ENCODE peak calls at places on chromosome 15, in seven cellular contexts. X is neuronal stem cell, M is mesenchymal stem cell, W is H1, J is IMR-90, Z is H9, L is trophoblast cell. C is an unnamed sample.

GRCh38 chr15:40775740-40776536 is 6.2 kb downstream of the C15orf62 start:
- DNase-seq in W (no peak), Z (no peak), L (no peak), J (no peak), M (no peak), X (no peak), C (no peak)

GRCh38 chr15:55914446-55914845 is 79.0 kb downstream of the NEDD4 start:
- DNase-seq in L (no peak), X (no peak), M (peak), W (no peak), J (no peak), Z (no peak), C (no peak)

GRCh38 chr15:45790325-45790943 is 155.6 kb downstream of the SQOR start:
- DNase-seq in J (peak), Z (peak), W (no peak), M (peak), L (no peak), X (peak), C (peak)

GRCh38 chr15:91289324-91289723 is 189.3 kb downstream of the SV2B start:
- DNase-seq in J (no peak), M (no peak), Z (peak), L (no peak), W (no peak), X (no peak), C (peak)

GRCh38 chr15:74122403-74123130 is 7.8 kb upstream of the ISLR2 start:
- DNase-seq in J (no peak), X (no peak), Z (no peak), W (no peak), M (no peak), L (no peak), C (no peak)

GRCh38 chr15:48537277-48538113 is 108.0 kb downstream of the FBN1 start:
- DNase-seq in M (peak), L (no peak), J (peak), X (no peak), W (no peak), Z (no peak), C (no peak)

GRCh38 chr15:74265046-74265639 is 29.0 kb downstream of the CCDC33 start:
- DNase-seq in X (peak), M (peak), L (no peak), W (peak), J (peak), Z (peak), C (peak)

GRCh38 chr15:31442203-31443090 is 115.8 kb downstream of the KLF13 start:
- DNase-seq in W (no peak), J (peak), Z (no peak), X (no peak), L (peak), M (peak), C (peak)

GRCh38 chr15:65942436-65942835 is 73.1 kb downstream of the RAB11A start:
- DNase-seq in L (no peak), X (no peak), J (no peak), Z (no peak), M (no peak), W (no peak), C (no peak)

GRCh38 chr15:41994772-41995475 is 22.6 kb upstream of the EHD4 start:
- DNase-seq in M (no peak), J (no peak), X (no peak), L (no peak), Z (no peak), W (no peak), C (peak)

GRCh38 chr15:41997845-41998244 is 23.0 kb downstream of the PLA2G4E start:
- DNase-seq in L (no peak), J (no peak), X (no peak), Z (no peak), M (no peak), W (no peak), C (no peak)

GRCh38 chr15:41996921-41997592 is 23.8 kb downstream of the PLA2G4E start:
- DNase-seq in X (no peak), M (no peak), W (no peak), Z (no peak), L (no peak), J (no peak), C (no peak)

GRCh38 chr15:41995476-41995855 is 23.1 kb upstream of the EHD4 start:
- DNase-seq in Z (no peak), M (no peak), X (no peak), L (no peak), W (no peak), J (no peak), C (no peak)

GRCh38 chr15:41996376-41996775 is 24.0 kb upstream of the EHD4 start:
- DNase-seq in J (no peak), L (no peak), X (no peak), W (no peak), Z (no peak), M (no peak), C (no peak)
- H2BK5ac ChIP-seq in J (no peak), L (no peak), X (no peak), W (no peak), Z (no peak), M (no peak), C (no peak)

GRCh38 chr15:38520035-38520434 is 44.6 kb downstream of the RASGRP1 start:
- DNase-seq in L (no peak), X (no peak), Z (no peak), J (no peak), W (no peak), M (no peak), C (no peak)
- H3K4ac ChIP-seq in L (no peak), X (no peak), Z (no peak), J (no peak), W (no peak), M (no peak), C (no peak)

GRCh38 chr15:90227336-90227735 is 6.4 kb downstream of the CIB1 start:
- DNase-seq in M (no peak), Z (no peak), W (no peak), X (no peak), L (no peak), J (no peak), C (no peak)

GRCh38 chr15:90227816-90228772 is 5.6 kb downstream of the CIB1 start:
- DNase-seq in M (no peak), Z (no peak), W (no peak), L (no peak), X (no peak), J (no peak), C (no peak)

GRCh38 chr15:90230071-90230494 is 3.7 kb downstream of the CIB1 start:
- DNase-seq in Z (no peak), X (no peak), W (no peak), L (no peak), J (no peak), M (no peak), C (no peak)

GRCh38 chr15:90230610-90231009 is 3.1 kb downstream of the CIB1 start:
- DNase-seq in L (no peak), X (no peak), M (no peak), J (no peak), Z (no peak), W (no peak), C (no peak)

DNA sequence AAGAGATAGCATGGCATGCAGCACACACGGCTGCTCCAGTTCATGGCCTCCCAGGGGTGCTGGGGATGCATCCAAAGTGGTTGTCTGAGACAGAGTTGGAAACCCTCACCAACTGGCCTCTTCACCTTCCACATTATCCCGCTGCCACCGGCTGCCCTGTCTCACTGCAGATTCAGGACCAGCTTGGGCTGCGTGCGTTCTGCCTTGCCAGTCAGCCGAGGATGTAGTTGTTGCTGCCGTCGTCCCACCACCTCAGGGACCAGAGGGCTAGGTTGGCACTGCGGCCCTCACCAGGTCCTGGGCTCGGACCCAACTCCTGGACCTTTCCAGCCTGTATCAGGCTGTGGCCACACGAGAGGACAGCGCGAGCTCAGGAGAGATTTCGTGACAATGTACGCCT is 4.8 kb downstream of the CIB1 start:
- DNase-seq in X (no peak), L (no peak), Z (no peak), W (no peak), J (no peak), M (no peak), C (no peak)
- H2BK5ac ChIP-seq in X (no peak), L (no peak), Z (no peak), W (no peak), J (no peak), M (no peak), C (no peak)

DNA sequence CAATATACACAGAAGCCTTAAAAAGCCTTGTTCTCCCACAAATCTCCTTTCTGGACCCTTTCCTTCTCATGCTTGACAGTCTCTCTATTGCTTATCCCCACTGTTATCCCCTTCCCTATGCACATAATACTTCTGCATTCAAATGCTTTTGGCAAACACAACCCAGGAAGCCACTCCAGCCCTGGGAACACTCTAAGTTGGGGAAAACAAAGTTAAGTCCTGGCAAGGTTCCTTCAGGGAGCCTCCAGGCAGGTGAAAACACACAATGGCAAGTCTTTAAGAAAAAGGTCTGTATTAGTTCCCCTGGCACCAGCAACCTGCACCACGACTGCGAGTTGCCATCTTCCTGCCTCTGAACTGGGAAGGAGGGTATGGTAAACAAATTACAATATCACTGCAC is 19.7 kb upstream of the GANC start:
- DNase-seq in X (no peak), Z (no peak), J (no peak), W (no peak), M (no peak), L (no peak), C (no peak)
- H3K4ac ChIP-seq in X (no peak), Z (no peak), J (no peak), W (no peak), M (no peak), L (no peak), C (no peak)

GRCh38 chr15:85777291-85778106 is 17.2 kb downstream of the KLHL25 start:
- DNase-seq in L (no peak), J (no peak), X (no peak), Z (no peak), W (no peak), M (no peak), C (no peak)
- H2BK5ac ChIP-seq in L (no peak), J (no peak), X (no peak), Z (no peak), W (peak), M (no peak), C (no peak)

GRCh38 chr15:95422255-95422654 is 908.2 kb upstream of the NR2F2 start:
- DNase-seq in J (no peak), X (no peak), Z (no peak), L (no peak), M (no peak), W (no peak), C (no peak)
- H3K4ac ChIP-seq in J (no peak), X (no peak), Z (no peak), L (no peak), M (no peak), W (no peak), C (no peak)

GRCh38 chr15:87591521-87591920 is 665.0 kb downstream of the NTRK3 start:
- DNase-seq in Z (no peak), X (no peak), L (no peak), J (no peak), W (no peak), M (no peak), C (peak)

GRCh38 chr15:87591042-87591441 is 665.5 kb downstream of the NTRK3 start:
- DNase-seq in W (no peak), X (no peak), L (no peak), J (no peak), M (no peak), Z (no peak), C (no peak)

GRCh38 chr15:87589134-87589533 is 667.4 kb downstream of the NTRK3 start:
- DNase-seq in J (no peak), Z (no peak), M (no peak), W (no peak), L (no peak), X (no peak), C (no peak)
- H2BK5ac ChIP-seq in J (no peak), Z (no peak), M (no peak), W (no peak), L (no peak), X (no peak), C (no peak)

GRCh38 chr15:30059771-30060170 is 23.0 kb upstream of the GOLGA8J start:
- DNase-seq in Z (no peak), M (no peak), L (no peak), X (no peak), J (no peak), W (no peak), C (no peak)

DNA sequence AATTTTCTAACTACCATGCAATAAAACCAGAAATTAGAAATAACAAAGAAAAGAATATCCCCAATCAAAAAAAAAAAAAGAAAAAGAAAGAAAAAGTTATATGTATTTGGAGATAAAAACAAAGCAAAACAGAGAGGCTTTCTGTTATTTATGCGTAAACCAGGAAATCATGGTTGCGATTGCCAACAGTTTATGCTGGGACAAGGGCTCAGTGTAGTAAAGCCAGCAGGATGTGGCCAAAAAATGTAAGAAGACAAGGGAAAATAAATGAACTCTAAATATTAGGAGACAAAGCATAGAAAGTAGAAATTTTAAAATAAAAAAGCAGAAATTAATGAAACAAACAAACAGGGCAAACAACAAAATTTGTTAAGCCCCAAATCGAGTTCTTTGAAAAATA is 27.2 kb upstream of the GOLGA8J start:
- DNase-seq in Z (no peak), W (no peak), J (no peak), L (no peak), M (no peak), X (no peak), C (no peak)
- H3K4ac ChIP-seq in Z (no peak), W (no peak), J (no peak), L (no peak), M (no peak), X (no peak), C (no peak)

GRCh38 chr15:97023131-97023844 is 692.8 kb downstream of the NR2F2 start:
- DNase-seq in M (peak), W (no peak), Z (no peak), X (no peak), L (no peak), J (no peak), C (no peak)
- H2BK5ac ChIP-seq in M (no peak), W (no peak), Z (no peak), X (no peak), L (no peak), J (no peak), C (no peak)

GRCh38 chr15:62835351-62835750 is 207.2 kb upstream of the TPM1 start:
- DNase-seq in M (no peak), W (no peak), L (peak), Z (no peak), J (no peak), X (no peak), C (peak)
- H3K4ac ChIP-seq in M (no peak), W (no peak), L (peak), Z (no peak), J (no peak), X (no peak), C (no peak)

C was measured in mesendoderm.